ENCODE peak calls at places on chromosomes 3 and 15, in ten cellular contexts. N is NCI-H2171 treated with DMSO at 0.1 percent for 48 hours; I is epithelial cell of esophagus; Y is adrenal gland; L is activated CD8-positive, alpha-beta memory T cell treated with anti-CD3 and anti-CD28 coated beads, Interleukin-2, amount 50 U/mL, for 4 hours; Z is pancreas; U is GM04503; K is midbrain; E is T-cell; P is osteocyte. F is an unnamed sample.

GRCh38 chr15:42349178-42349577 is 10.1 kb upstream of the CAPN3 start:
- DNase-seq in N (no peak), I (no peak), Y (no peak), L (no peak), Z (no peak), U (no peak), K (no peak), E (no peak), P (no peak), F (no peak)

GRCh38 chr3:196281962-196282361 is 5.6 kb downstream of the PCYT1A start:
- DNase-seq in N (no peak), I (no peak), Y (no peak), L (no peak), Z (no peak), U (no peak), K (no peak), E (no peak), P (no peak), F (no peak)

GRCh38 chr3:183148056-183148455 is 14.5 kb downstream of the LAMP3 start:
- DNase-seq in N (no peak), I (no peak), Y (no peak), L (no peak), Z (no peak), U (peak), K (no peak), E (no peak), P (no peak), F (no peak)

GRCh38 chr3:190012314-190012782 is 108.3 kb downstream of the P3H2 start:
- DNase-seq in N (no peak), I (peak), Y (no peak), L (no peak), Z (no peak), U (no peak), K (no peak), E (no peak), P (no peak), F (no peak)

GRCh38 chr3:116474356-116475200 is 29.3 kb upstream of the LSAMP start:
- DNase-seq in N (peak), I (no peak), Y (no peak), L (no peak), Z (no peak), U (no peak), K (no peak), E (no peak), P (no peak), F (no peak)

GRCh38 chr15:60017538-60018199 is 13.6 kb downstream of the FOXB1 start:
- DNase-seq in N (no peak), I (peak), Y (no peak), L (no peak), Z (no peak), U (no peak), K (no peak), E (no peak), P (no peak), F (peak)

GRCh38 chr3:111607242-111607641 is 12.1 kb upstream of the ZBED2 start:
- DNase-seq in N (no peak), I (peak), Y (no peak), L (no peak), Z (no peak), U (no peak), K (no peak), E (no peak), P (no peak), F (no peak)

GRCh38 chr3:28916713-28917499 is 364.0 kb upstream of the RBMS3 start:
- DNase-seq in N (peak), I (peak), Y (peak), L (no peak), Z (peak), U (no peak), K (peak), E (no peak), P (peak), F (no peak)

GRCh38 chr15:59751552-59752413 is 62.7 kb upstream of the BNIP2 start:
- DNase-seq in N (no peak), I (peak), Y (no peak), L (no peak), Z (no peak), U (no peak), K (no peak), E (no peak), P (no peak), F (no peak)

GRCh38 chr3:50652709-50653108 is 22.0 kb upstream of the DOCK3 start:
- DNase-seq in N (no peak), I (peak), Y (peak), L (peak), Z (no peak), U (no peak), K (no peak), E (peak), P (no peak), F (no peak)

GRCh38 chr3:72155391-72156064 is 370.6 kb upstream of the PROK2 start:
- DNase-seq in N (peak), I (peak), Y (peak), L (no peak), Z (peak), U (peak), K (peak), E (no peak), P (no peak), F (no peak)